ENCODE peak calls at places on chromosomes 5 and 9, in four cellular contexts. A, M, Y and H are unnamed samples.

GRCh38 chr5:137282216-137282615 is 216.9 kb downstream of the SPOCK1 start:
- DNase-seq in A (peak), M (no peak), Y (no peak), H (no peak)

GRCh38 chr5:137753986-137754235 is 252 bp downstream of the HNRNPA0 start:
- DNase-seq in Y (no peak), M (no peak), A (no peak), H (no peak)

GRCh38 chr9:89961616-89962341 is 357.0 kb downstream of the GADD45G start:
- DNase-seq in A (peak), Y (no peak), M (no peak), H (no peak)

GRCh38 chr5:9838906-9839305 is 208.8 kb upstream of the TAS2R1 start:
- DNase-seq in M (no peak), Y (no peak), A (no peak), H (no peak)

GRCh38 chr9:126883636-126884035 is 23.2 kb downstream of the ZBTB34 start:
- DNase-seq in Y (no peak), A (no peak), M (no peak), H (no peak)

GRCh38 chr5:57493034-57493433 is 10.4 kb upstream of the ACTBL2 start:
- DNase-seq in M (no peak), Y (no peak), A (no peak), H (no peak)

GRCh38 chr9:105066265-105066865 is 138.4 kb upstream of the ABCA1 start:
- DNase-seq in M (no peak), Y (peak), A (no peak), H (peak)

GRCh38 chr9:18023332-18023731 is 444.5 kb downstream of the SH3GL2 start:
- DNase-seq in M (no peak), A (no peak), Y (no peak), H (no peak)

DNA sequence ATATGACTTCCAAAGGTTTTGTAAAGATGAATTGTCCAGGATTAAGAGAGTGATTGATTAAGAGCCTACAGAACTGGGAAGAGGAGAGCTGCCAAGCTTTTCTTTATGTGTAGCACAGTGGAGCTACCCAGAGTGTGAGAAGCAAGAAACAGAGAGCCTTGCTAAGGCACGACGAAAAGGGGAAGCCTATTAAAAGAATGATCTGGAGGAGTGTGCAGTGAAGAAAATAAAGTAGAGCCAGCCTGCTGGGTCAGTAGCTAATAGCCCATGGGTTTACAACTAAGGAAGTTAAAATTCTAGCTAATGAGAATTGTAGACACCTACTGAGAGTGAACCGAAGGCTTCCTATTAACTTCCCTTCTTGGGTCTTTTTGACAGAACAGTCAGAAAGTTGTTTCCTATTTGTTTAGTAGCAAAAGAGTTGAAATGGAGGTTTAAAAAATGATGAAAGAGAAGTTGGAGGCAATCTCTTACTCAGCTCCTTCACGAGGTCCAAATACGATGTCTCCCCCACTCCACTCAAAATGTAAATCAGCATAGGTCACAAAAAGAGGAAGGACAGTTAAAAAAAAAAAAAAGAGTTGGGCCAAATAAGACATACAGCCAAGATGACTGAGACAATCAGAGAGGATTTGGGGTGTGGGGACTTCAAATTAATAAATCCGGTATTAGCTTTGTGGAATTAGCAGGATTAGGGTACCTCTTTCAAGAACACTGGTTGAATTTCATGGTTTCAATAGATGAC is 902 bp upstream of the PRR16 start:
- DNase-seq in M (no peak), Y (no peak), A (no peak), H (no peak)
- H3K4me3 ChIP-seq in M (peak), Y (no peak), A (no peak), H (peak)

GRCh38 chr5:164713682-164714081 is 1208.3 kb downstream of the MAT2B start:
- DNase-seq in M (no peak), Y (no peak), A (no peak), H (no peak)
- TF ChIP-seq CTCF in M (no peak), Y (no peak), A (no peak), H (no peak)

GRCh38 chr9:32449969-32450368 is 65.5 kb downstream of the ACO1 start:
- DNase-seq in A (no peak), Y (no peak), M (no peak), H (no peak)
- H3K27ac ChIP-seq in A (no peak), Y (no peak), M (no peak), H (no peak)

DNA sequence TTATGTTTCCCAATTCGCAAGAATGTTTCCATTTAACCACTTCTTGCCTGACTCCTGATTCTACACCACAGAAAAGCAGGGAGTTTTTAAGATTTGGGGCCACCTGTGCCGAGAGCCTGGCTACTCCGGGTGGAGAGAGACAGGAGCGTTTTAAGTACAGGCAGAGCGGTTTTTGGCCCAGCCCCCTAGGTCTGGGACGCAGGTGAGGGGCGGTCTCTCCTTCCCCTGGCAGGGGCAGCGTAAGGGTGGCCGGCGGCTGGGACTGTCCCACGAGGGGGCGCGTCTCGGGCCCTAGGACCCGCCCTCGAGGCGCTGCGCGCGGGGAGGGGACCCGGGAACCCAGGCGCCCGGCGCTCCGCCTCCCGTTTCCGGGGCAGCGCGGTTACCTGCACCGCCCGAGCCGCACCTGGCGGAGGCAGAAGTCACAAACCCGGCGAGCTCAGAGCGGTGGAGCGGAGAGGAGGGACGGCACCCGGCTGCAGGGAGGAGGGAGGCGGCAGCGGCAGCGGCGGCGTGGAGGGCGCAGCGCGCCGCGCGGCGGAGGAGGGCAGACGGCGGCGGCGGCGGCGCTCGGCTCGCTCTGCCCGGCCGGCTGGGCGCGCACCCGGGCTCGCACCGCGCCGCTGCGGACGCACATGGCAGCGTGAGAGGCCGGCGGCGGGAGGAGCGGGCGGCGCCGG is at the start of gene WWC1:
- DNase-seq in M (peak), Y (no peak), A (peak), H (no peak)
- H3K4me3 ChIP-seq in M (peak), Y (peak), A (peak), H (peak)